ENCODE peak calls at places on chromosomes 1 and 21, in ten cellular contexts. One of them, this sample, is unnamed.

GRCh38 chr1:112064344-112064743 is 74.9 kb upstream of the KCND3 start:
- DNase-seq in stimulated activated CD4-positive, alpha-beta T cell treated with anti-CD3 and anti-CD28 coated beads, Interleukin-4, amount 100 ng/mL, for 24 hours: no peak
- DNase-seq in upper lobe of right lung: no peak
- DNase-seq in activated naive CD8-positive, alpha-beta T cell treated with anti-CD3 and anti-CD28 coated beads, Interleukin-2, amount 50 U/mL, for 24 hours: no peak
- DNase-seq in activated gamma-delta T cell treated with Interleukin-2 at 50 U/mL for 16 hours: no peak
- DNase-seq in memory B cell: no peak
- DNase-seq in activated B cell treated with CpG ODN at 0.5 μM for 24 hours: no peak
- DNase-seq in iris pigment epithelial cell: no peak
- DNase-seq in RWPE1: no peak
- DNase-seq in effector memory CD4-positive, alpha-beta T cell: no peak
- DNase-seq in this sample: no peak

GRCh38 chr21:38817371-38818335 is 11.9 kb downstream of the ETS2 start:
- DNase-seq in stimulated activated CD4-positive, alpha-beta T cell treated with anti-CD3 and anti-CD28 coated beads, Interleukin-4, amount 100 ng/mL, for 24 hours: no peak
- DNase-seq in upper lobe of right lung: no peak
- DNase-seq in activated naive CD8-positive, alpha-beta T cell treated with anti-CD3 and anti-CD28 coated beads, Interleukin-2, amount 50 U/mL, for 24 hours: no peak
- DNase-seq in activated gamma-delta T cell treated with Interleukin-2 at 50 U/mL for 16 hours: no peak
- DNase-seq in memory B cell: no peak
- DNase-seq in activated B cell treated with CpG ODN at 0.5 μM for 24 hours: no peak
- DNase-seq in iris pigment epithelial cell: peak; percentile 93
- DNase-seq in RWPE1: peak; percentile 72
- DNase-seq in effector memory CD4-positive, alpha-beta T cell: no peak
- DNase-seq in this sample: no peak

GRCh38 chr1:234601217-234602017 is 8.6 kb downstream of the IRF2BP2 start:
- DNase-seq in stimulated activated CD4-positive, alpha-beta T cell treated with anti-CD3 and anti-CD28 coated beads, Interleukin-4, amount 100 ng/mL, for 24 hours: peak; percentile 19
- DNase-seq in upper lobe of right lung: no peak
- DNase-seq in activated naive CD8-positive, alpha-beta T cell treated with anti-CD3 and anti-CD28 coated beads, Interleukin-2, amount 50 U/mL, for 24 hours: no peak
- DNase-seq in activated gamma-delta T cell treated with Interleukin-2 at 50 U/mL for 16 hours: no peak
- DNase-seq in memory B cell: no peak
- DNase-seq in activated B cell treated with CpG ODN at 0.5 μM for 24 hours: no peak
- DNase-seq in iris pigment epithelial cell: peak; percentile 80
- DNase-seq in RWPE1: no peak
- DNase-seq in effector memory CD4-positive, alpha-beta T cell: peak; percentile 42
- DNase-seq in this sample: no peak

GRCh38 chr1:42482635-42483153 is 19.6 kb downstream of the CCDC30 start:
- DNase-seq in stimulated activated CD4-positive, alpha-beta T cell treated with anti-CD3 and anti-CD28 coated beads, Interleukin-4, amount 100 ng/mL, for 24 hours: no peak
- DNase-seq in upper lobe of right lung: no peak
- DNase-seq in activated naive CD8-positive, alpha-beta T cell treated with anti-CD3 and anti-CD28 coated beads, Interleukin-2, amount 50 U/mL, for 24 hours: no peak
- DNase-seq in activated gamma-delta T cell treated with Interleukin-2 at 50 U/mL for 16 hours: no peak
- DNase-seq in memory B cell: no peak
- DNase-seq in activated B cell treated with CpG ODN at 0.5 μM for 24 hours: no peak
- DNase-seq in iris pigment epithelial cell: no peak
- DNase-seq in RWPE1: no peak
- DNase-seq in effector memory CD4-positive, alpha-beta T cell: no peak
- DNase-seq in this sample: no peak

GRCh38 chr1:89615676-89616598 is 17.0 kb upstream of the LRRC8C start:
- DNase-seq in stimulated activated CD4-positive, alpha-beta T cell treated with anti-CD3 and anti-CD28 coated beads, Interleukin-4, amount 100 ng/mL, for 24 hours: no peak
- DNase-seq in upper lobe of right lung: no peak
- DNase-seq in activated naive CD8-positive, alpha-beta T cell treated with anti-CD3 and anti-CD28 coated beads, Interleukin-2, amount 50 U/mL, for 24 hours: peak; percentile 38
- DNase-seq in activated gamma-delta T cell treated with Interleukin-2 at 50 U/mL for 16 hours: no peak
- DNase-seq in memory B cell: no peak
- DNase-seq in activated B cell treated with CpG ODN at 0.5 μM for 24 hours: no peak
- DNase-seq in iris pigment epithelial cell: no peak
- DNase-seq in RWPE1: peak; percentile 53
- DNase-seq in effector memory CD4-positive, alpha-beta T cell: no peak
- DNase-seq in this sample: no peak

GRCh38 chr21:41071410-41071809 is 96.5 kb upstream of the BACE2 start:
- DNase-seq in stimulated activated CD4-positive, alpha-beta T cell treated with anti-CD3 and anti-CD28 coated beads, Interleukin-4, amount 100 ng/mL, for 24 hours: no peak
- DNase-seq in upper lobe of right lung: no peak
- DNase-seq in activated naive CD8-positive, alpha-beta T cell treated with anti-CD3 and anti-CD28 coated beads, Interleukin-2, amount 50 U/mL, for 24 hours: peak; percentile 3
- DNase-seq in activated gamma-delta T cell treated with Interleukin-2 at 50 U/mL for 16 hours: no peak
- DNase-seq in memory B cell: no peak
- DNase-seq in activated B cell treated with CpG ODN at 0.5 μM for 24 hours: no peak
- DNase-seq in iris pigment epithelial cell: no peak
- DNase-seq in RWPE1: no peak
- DNase-seq in effector memory CD4-positive, alpha-beta T cell: no peak
- DNase-seq in this sample: no peak

GRCh38 chr1:220044683-220045355 is 1.5 kb downstream of the EPRS1 start:
- DNase-seq in stimulated activated CD4-positive, alpha-beta T cell treated with anti-CD3 and anti-CD28 coated beads, Interleukin-4, amount 100 ng/mL, for 24 hours: no peak
- DNase-seq in upper lobe of right lung: no peak
- DNase-seq in activated naive CD8-positive, alpha-beta T cell treated with anti-CD3 and anti-CD28 coated beads, Interleukin-2, amount 50 U/mL, for 24 hours: no peak
- DNase-seq in activated gamma-delta T cell treated with Interleukin-2 at 50 U/mL for 16 hours: no peak
- DNase-seq in memory B cell: no peak
- DNase-seq in activated B cell treated with CpG ODN at 0.5 μM for 24 hours: no peak
- DNase-seq in iris pigment epithelial cell: no peak
- DNase-seq in RWPE1: no peak
- DNase-seq in effector memory CD4-positive, alpha-beta T cell: no peak
- DNase-seq in this sample: no peak

GRCh38 chr1:8214501-8215173 is 103.3 kb upstream of the SLC45A1 start:
- DNase-seq in stimulated activated CD4-positive, alpha-beta T cell treated with anti-CD3 and anti-CD28 coated beads, Interleukin-4, amount 100 ng/mL, for 24 hours: no peak
- DNase-seq in upper lobe of right lung: no peak
- DNase-seq in activated naive CD8-positive, alpha-beta T cell treated with anti-CD3 and anti-CD28 coated beads, Interleukin-2, amount 50 U/mL, for 24 hours: no peak
- DNase-seq in activated gamma-delta T cell treated with Interleukin-2 at 50 U/mL for 16 hours: no peak
- DNase-seq in memory B cell: no peak
- DNase-seq in activated B cell treated with CpG ODN at 0.5 μM for 24 hours: no peak
- DNase-seq in iris pigment epithelial cell: no peak
- DNase-seq in RWPE1: no peak
- DNase-seq in effector memory CD4-positive, alpha-beta T cell: no peak
- DNase-seq in this sample: no peak

GRCh38 chr1:164821648-164822047 is 262.7 kb downstream of the PBX1 start:
- DNase-seq in stimulated activated CD4-positive, alpha-beta T cell treated with anti-CD3 and anti-CD28 coated beads, Interleukin-4, amount 100 ng/mL, for 24 hours: no peak
- DNase-seq in upper lobe of right lung: no peak
- DNase-seq in activated naive CD8-positive, alpha-beta T cell treated with anti-CD3 and anti-CD28 coated beads, Interleukin-2, amount 50 U/mL, for 24 hours: no peak
- DNase-seq in activated gamma-delta T cell treated with Interleukin-2 at 50 U/mL for 16 hours: no peak
- DNase-seq in memory B cell: no peak
- DNase-seq in activated B cell treated with CpG ODN at 0.5 μM for 24 hours: no peak
- DNase-seq in iris pigment epithelial cell: no peak
- DNase-seq in RWPE1: no peak
- DNase-seq in effector memory CD4-positive, alpha-beta T cell: no peak
- DNase-seq in this sample: no peak